ENCODE peak calls at places on chromosomes 12 and 14, in four cellular contexts. X, G, Y and T are unnamed samples.

GRCh38 chr14:99263564-99264330 is 8.2 kb downstream of the BCL11B start:
- DNase-seq in X (no peak), G (no peak), Y (no peak), T (no peak)

GRCh38 chr14:102208741-102209140 is 69.0 kb downstream of the WDR20 start:
- DNase-seq in X (no peak), G (no peak), Y (no peak), T (no peak)

GRCh38 chr14:64856528-64857445 is 22.9 kb downstream of the SPTB start:
- DNase-seq in X (no peak), G (no peak), Y (no peak), T (no peak)

GRCh38 chr14:43019826-43020225 is 1413.2 kb downstream of the LRFN5 start:
- DNase-seq in X (no peak), G (no peak), Y (no peak), T (no peak)

GRCh38 chr12:79439179-79439825 is 251.5 kb downstream of the PAWR start:
- DNase-seq in X (no peak), G (no peak), Y (no peak), T (no peak)

GRCh38 chr14:77007975-77008421 is 20.5 kb downstream of the IRF2BPL start:
- DNase-seq in X (peak; percentile 64), G (no peak), Y (no peak), T (no peak)

GRCh38 chr14:98614741-98615140 is 657.3 kb downstream of the BCL11B start:
- DNase-seq in X (no peak), G (no peak), Y (no peak), T (no peak)

GRCh38 chr12:49565956-49566265 is 2.0 kb downstream of the MCRS1 start:
- DNase-seq in X (no peak), G (no peak), Y (no peak), T (no peak)

GRCh38 chr12:122130150-122130549 is 43.9 kb downstream of the IL31 start:
- DNase-seq in X (no peak), G (no peak), Y (no peak), T (no peak)

GRCh38 chr12:103632554-103633216 is 45.6 kb downstream of the STAB2 start:
- DNase-seq in X (peak; percentile 61), G (no peak), Y (no peak), T (peak; percentile 82)

GRCh38 chr12:124136796-124137195 is 158.1 kb upstream of the RFLNA start:
- DNase-seq in X (peak; percentile 18), G (no peak), Y (no peak), T (no peak)

GRCh38 chr14:68639518-68640292 is 153.2 kb downstream of the ZFP36L1 start:
- DNase-seq in X (no peak), G (no peak), Y (no peak), T (no peak)

GRCh38 chr12:54611715-54612116 is 23.0 kb downstream of the LACRT start:
- DNase-seq in X (no peak), G (no peak), Y (no peak), T (no peak)

GRCh38 chr12:27179399-27180214 is 64.5 kb upstream of the STK38L start:
- DNase-seq in X (peak; percentile 79), G (no peak), Y (peak; percentile 79), T (peak; percentile 64)

GRCh38 chr14:68549057-68549421 is 243.8 kb downstream of the ZFP36L1 start:
- DNase-seq in X (no peak), G (no peak), Y (peak; percentile 42), T (peak; percentile 74)

GRCh38 chr12:110647669-110648068 is 33.7 kb downstream of the TCTN1 start:
- DNase-seq in X (no peak), G (no peak), Y (no peak), T (no peak)

GRCh38 chr12:66688836-66689439 is 10.1 kb upstream of the GRIP1 start:
- DNase-seq in X (peak; percentile 49), G (no peak), Y (no peak), T (peak; percentile 24)

GRCh38 chr12:53365245-53365904 is 14.6 kb upstream of the SP1 start:
- DNase-seq in X (no peak), G (no peak), Y (no peak), T (peak; percentile 42)

GRCh38 chr14:63178912-63179311 is 25.3 kb upstream of the RHOJ start:
- DNase-seq in X (no peak), G (no peak), Y (no peak), T (peak; percentile 75)

GRCh38 chr14:49364752-49365117 is 221.4 kb downstream of the RPS29 start:
- DNase-seq in X (no peak), G (no peak), Y (no peak), T (no peak)

GRCh38 chr14:95953111-95953724 is 76.6 kb downstream of the TUNAR start:
- DNase-seq in X (no peak), G (no peak), Y (no peak), T (peak; percentile 26)

GRCh38 chr12:54680374-54680773 is 32.2 kb upstream of the DCD start:
- DNase-seq in X (no peak), G (no peak), Y (no peak), T (peak; percentile 26)

GRCh38 chr14:56632192-56632591 is 52.6 kb downstream of the TMEM260 start:
- DNase-seq in X (no peak), G (no peak), Y (no peak), T (no peak)

GRCh38 chr12:41286426-41286825 is 98.3 kb downstream of the PDZRN4 start:
- DNase-seq in X (peak; percentile 90), G (no peak), Y (no peak), T (no peak)

GRCh38 chr12:107344035-107344808 is 250.9 kb upstream of the CRY1 start:
- DNase-seq in X (no peak), G (no peak), Y (peak; percentile 78), T (peak; percentile 41)